ENCODE peak calls at places on chromosomes 2 and 18, in five cellular contexts. B is stimulated activated naive CD8-positive, alpha-beta T cell treated with anti-CD3 and anti-CD28 coated beads, Interleukin-15, Interleukin-2, amounts not matched to agents 100 U/mL and 50 U/mL, for 24 hours; E is A673; U is germinal center; X is amygdala. D is an unnamed sample.

GRCh38 chr18:33231474-33232317 is 208.8 kb downstream of the CCDC178 start:
- DNase-seq in B (peak), E (peak), U (peak), X (peak), D (peak)

GRCh38 chr2:174662459-174662858 is 64.9 kb upstream of the WIPF1 start:
- DNase-seq in B (no peak), E (no peak), U (no peak), X (no peak), D (no peak)

GRCh38 chr2:61018798-61019197 is 743 bp upstream of the PUS10 start:
- DNase-seq in B (no peak), E (no peak), U (no peak), X (no peak), D (no peak)

GRCh38 chr2:20012032-20012281 is 511 bp downstream of the MATN3 start:
- DNase-seq in B (no peak), E (no peak), U (no peak), X (no peak), D (no peak)

GRCh38 chr2:109128466-109129355 is at the start of gene SH3RF3:
- DNase-seq in B (peak), E (peak), U (peak), X (no peak), D (peak)

GRCh38 chr18:26190506-26190905 is 35.7 kb upstream of the TAF4B start:
- DNase-seq in B (peak), E (no peak), U (peak), X (no peak), D (peak)

GRCh38 chr2:240301256-240301795 is 134.1 kb upstream of the GPC1 start:
- DNase-seq in B (no peak), E (no peak), U (no peak), X (no peak), D (no peak)

GRCh38 chr2:195741191-195741590 is 84.2 kb downstream of the SLC39A10 start:
- DNase-seq in B (no peak), E (no peak), U (no peak), X (no peak), D (no peak)

GRCh38 chr2:6812857-6813530 is 52.7 kb downstream of the CMPK2 start:
- DNase-seq in B (no peak), E (no peak), U (no peak), X (no peak), D (no peak)

GRCh38 chr2:127193948-127194267 is 26.2 kb downstream of the CYP27C1 start:
- DNase-seq in B (no peak), E (no peak), U (no peak), X (no peak), D (no peak)

GRCh38 chr2:239971115-239971514 is 54.0 kb downstream of the NDUFA10 start:
- DNase-seq in B (no peak), E (no peak), U (no peak), X (no peak), D (no peak)

GRCh38 chr2:184032983-184033382 is 565.3 kb upstream of the ZNF804A start:
- DNase-seq in B (no peak), E (peak), U (no peak), X (no peak), D (no peak)

GRCh38 chr2:48346124-48346536 is 183.8 kb upstream of the STON1 start:
- DNase-seq in B (no peak), E (no peak), U (no peak), X (peak), D (no peak)

GRCh38 chr2:132621131-132621875 is 48.7 kb downstream of the LYPD1 start:
- DNase-seq in B (no peak), E (no peak), U (no peak), X (no peak), D (no peak)

GRCh38 chr2:227888289-227888688 is 16.9 kb downstream of the DAW1 start:
- DNase-seq in B (no peak), E (no peak), U (no peak), X (no peak), D (no peak)

GRCh38 chr2:66984864-66985263 is 412.3 kb upstream of the ETAA1 start:
- DNase-seq in B (no peak), E (no peak), U (no peak), X (no peak), D (no peak)

GRCh38 chr2:217790681-217791392 is 212.0 kb downstream of the TNS1 start:
- DNase-seq in B (no peak), E (no peak), U (no peak), X (no peak), D (no peak)

GRCh38 chr2:1544478-1545069 is 131.3 kb downstream of the TPO start:
- DNase-seq in B (no peak), E (no peak), U (no peak), X (no peak), D (no peak)

GRCh38 chr2:44246436-44246835 is 28.8 kb upstream of the SLC3A1 start:
- DNase-seq in B (no peak), E (peak), U (no peak), X (no peak), D (no peak)

GRCh38 chr2:176589956-176590509 is 320.8 kb downstream of the MTX2 start:
- DNase-seq in B (no peak), E (no peak), U (no peak), X (no peak), D (no peak)

GRCh38 chr18:58362027-58362575 is 266.8 kb downstream of the ALPK2 start:
- DNase-seq in B (no peak), E (peak), U (no peak), X (no peak), D (no peak)